ENCODE peak calls at places on chromosomes 16 and 17, in four cellular contexts. T, E, P and Y are unnamed samples.

GRCh38 chr17:1803280-1803679 is 26.4 kb downstream of the SMYD4 start:
- DNase-seq in T (no peak), E (no peak), P (no peak), Y (no peak)

GRCh38 chr17:37608369-37609169 is 649 bp downstream of the SYNRG start:
- DNase-seq in T (peak), E (peak), P (no peak), Y (no peak)

GRCh38 chr16:11666108-11667055 is 1.9 kb upstream of the SNN start:
- DNase-seq in E (no peak), P (no peak), T (no peak), Y (no peak)

GRCh38 chr17:13244511-13244910 is 226.7 kb upstream of the ELAC2 start:
- DNase-seq in E (no peak), P (no peak), T (no peak), Y (no peak)

GRCh38 chr17:27995554-27995953 is 46.9 kb upstream of the NLK start:
- DNase-seq in T (no peak), E (no peak), P (no peak), Y (no peak)

GRCh38 chr17:12566281-12567002 is 99.2 kb upstream of the MYOCD start:
- DNase-seq in E (no peak), T (peak), P (no peak), Y (no peak)

GRCh38 chr17:36641877-36642845 is 40.8 kb downstream of the MRM1 start:
- DNase-seq in P (no peak), E (no peak), T (peak), Y (no peak)

GRCh38 chr17:66317629-66318028 is 15.2 kb downstream of the PRKCA start:
- DNase-seq in E (no peak), T (no peak), P (no peak), Y (no peak)

GRCh38 chr16:84479716-84480450 is 24.6 kb downstream of the MEAK7 start:
- DNase-seq in T (peak), E (no peak), P (no peak), Y (no peak)

GRCh38 chr16:85570735-85571562 is 42.2 kb upstream of the GSE1 start:
- DNase-seq in T (no peak), P (peak), E (no peak), Y (peak)

GRCh38 chr16:85613609-85614337 is 651 bp downstream of the GSE1 start:
- DNase-seq in E (peak), P (peak), T (peak), Y (no peak)

GRCh38 chr16:54077412-54077821 is 209.2 kb downstream of the IRX3 start:
- DNase-seq in P (no peak), T (no peak), E (no peak), Y (no peak)

GRCh38 chr17:7610641-7611040 is 4.1 kb downstream of the FXR2 start:
- DNase-seq in E (no peak), T (no peak), P (no peak), Y (no peak)

GRCh38 chr17:13074026-13074425 is 56.2 kb upstream of the ELAC2 start:
- DNase-seq in T (no peak), P (no peak), E (no peak), Y (no peak)

GRCh38 chr16:67252806-67253497 is 4.2 kb downstream of the SLC9A5 start:
- DNase-seq in E (no peak), P (no peak), T (no peak), Y (no peak)

GRCh38 chr17:67779098-67779672 is 46.1 kb upstream of the BPTF start:
- DNase-seq in T (peak), E (peak), P (peak), Y (no peak)

GRCh38 chr17:50102164-50102991 is 7.2 kb downstream of the PDK2 start:
- DNase-seq in P (no peak), E (peak), T (no peak), Y (no peak)

GRCh38 chr17:35931794-35932419 is 1.3 kb upstream of the RDM1 start:
- DNase-seq in T (no peak), P (no peak), E (no peak), Y (no peak)

DNA sequence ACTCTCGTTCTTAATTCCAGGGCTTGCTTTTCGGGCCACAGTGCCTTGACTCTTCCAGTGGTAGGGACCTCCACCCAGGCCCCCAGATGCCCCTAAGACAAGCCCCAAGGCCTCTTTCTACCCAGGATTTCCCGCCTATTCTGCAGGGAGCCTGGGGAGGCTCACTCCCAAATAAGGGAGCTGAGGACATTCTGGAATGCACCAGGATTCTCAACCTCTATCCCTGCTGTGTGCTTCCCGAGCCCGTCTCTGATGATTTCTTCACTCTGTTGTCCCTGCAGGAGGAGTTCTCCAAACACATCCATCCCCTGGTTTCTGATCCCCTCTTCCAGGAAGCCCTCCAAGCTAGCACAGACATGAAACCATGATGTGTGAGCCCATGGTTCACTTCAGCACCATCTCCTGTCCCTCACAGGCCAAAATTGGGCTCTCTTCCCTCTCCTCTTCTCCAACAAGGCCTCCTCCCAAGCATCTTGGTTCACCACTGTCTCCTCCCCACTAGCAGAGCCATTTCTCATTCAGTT is 255.9 kb downstream of the KATNIP start:
- DNase-seq in P (no peak), E (no peak), T (no peak), Y (no peak)
- TF ChIP-seq CBFB in P (no peak), E (no peak), T (no peak), Y (no peak)

DNA sequence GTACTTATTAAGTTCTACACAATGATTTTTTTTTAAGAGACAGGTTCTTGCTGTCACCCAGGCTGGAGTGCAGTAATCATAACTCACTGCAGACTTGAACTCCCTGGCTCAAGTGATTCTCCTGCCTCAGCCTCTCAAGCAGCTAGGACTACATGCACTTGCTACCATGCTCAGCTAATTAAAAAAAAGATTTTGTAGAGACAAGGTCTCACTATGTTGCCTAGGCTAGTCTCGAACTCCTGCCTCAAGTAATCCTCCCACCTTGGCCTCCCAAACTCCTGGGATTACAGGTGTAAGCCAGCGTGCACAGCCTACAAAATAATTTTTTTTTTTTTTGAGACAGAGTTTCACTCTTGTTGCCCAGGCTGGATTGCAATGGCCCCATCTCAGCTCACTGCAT is 22.2 kb downstream of the USP32 start:
- DNase-seq in P (no peak), E (no peak), T (no peak), Y (no peak)
- TF ChIP-seq CBFB in P (no peak), E (no peak), T (no peak), Y (no peak)

GRCh38 chr17:77885678-77886386 is 72.7 kb upstream of the TNRC6C start:
- DNase-seq in P (no peak), E (no peak), T (no peak), Y (no peak)

GRCh38 chr17:77886387-77886728 is 72.1 kb upstream of the TNRC6C start:
- DNase-seq in T (no peak), P (peak), E (no peak), Y (no peak)

GRCh38 chr17:77884019-77884418 is 74.5 kb upstream of the TNRC6C start:
- DNase-seq in E (no peak), P (no peak), T (peak), Y (no peak)

GRCh38 chr17:77883213-77883650 is 75.3 kb upstream of the TNRC6C start:
- DNase-seq in P (no peak), T (no peak), E (no peak), Y (no peak)

GRCh38 chr17:77884967-77885641 is 73.4 kb upstream of the TNRC6C start:
- DNase-seq in P (no peak), E (no peak), T (no peak), Y (no peak)
- TF ChIP-seq CBFB in P (no peak), E (no peak), T (no peak), Y (no peak)

GRCh38 chr16:1877804-1878203 is 5.8 kb upstream of the MEIOB start:
- DNase-seq in P (no peak), T (no peak), E (no peak), Y (no peak)
- TF ChIP-seq CBFB in P (no peak), T (no peak), E (no peak), Y (no peak)

GRCh38 chr17:29954405-29954804 is 13.0 kb downstream of the EFCAB5 start:
- DNase-seq in E (no peak), P (no peak), T (no peak), Y (no peak)

GRCh38 chr17:29945281-29945680 is 3.8 kb downstream of the EFCAB5 start:
- DNase-seq in E (no peak), P (no peak), T (no peak), Y (no peak)

GRCh38 chr17:29948460-29949185 is 7.2 kb downstream of the EFCAB5 start:
- DNase-seq in P (no peak), T (no peak), E (no peak), Y (no peak)

DNA sequence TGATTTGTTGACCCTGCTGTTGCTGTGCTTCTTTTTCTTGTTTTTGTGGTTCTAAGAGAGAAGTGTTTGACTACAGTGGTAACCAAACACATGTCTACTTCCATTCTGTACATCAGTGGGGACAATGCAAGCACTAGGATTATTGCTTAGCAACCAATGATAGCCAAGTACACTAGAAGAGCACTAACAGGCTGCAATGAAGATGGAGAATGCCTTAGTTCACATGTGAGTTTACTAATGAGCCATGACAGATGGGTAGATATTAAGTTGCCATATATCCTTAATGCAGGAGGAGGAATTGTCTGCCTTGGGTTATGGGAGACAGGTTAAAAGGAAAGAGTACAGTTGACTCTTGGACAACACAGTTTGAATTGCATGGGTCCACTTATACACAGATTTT is 8.3 kb downstream of the EFCAB5 start:
- DNase-seq in T (no peak), P (no peak), E (no peak), Y (no peak)
- TF ChIP-seq CBFB in T (no peak), P (no peak), E (no peak), Y (no peak)

DNA sequence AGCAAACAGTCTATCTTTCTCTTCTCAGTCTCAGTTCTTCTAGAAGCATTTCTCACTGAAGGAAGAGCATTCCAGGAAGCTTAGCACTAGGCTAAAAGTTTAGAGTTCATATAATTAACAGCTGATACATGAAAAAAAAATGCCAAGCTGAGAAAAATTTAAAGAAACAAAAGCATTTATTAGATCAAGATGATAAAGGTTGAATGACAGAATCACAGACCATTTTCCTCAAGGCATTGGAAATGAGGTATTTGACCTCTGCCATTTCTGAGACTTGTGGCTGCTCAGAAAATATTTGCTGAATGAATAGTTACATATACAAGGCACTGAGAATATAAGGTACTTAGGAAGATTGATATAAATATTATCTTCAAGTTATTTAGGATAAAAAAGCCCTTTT is 901.6 kb upstream of the GOT2 start:
- DNase-seq in T (no peak), P (no peak), E (no peak), Y (no peak)
- TF ChIP-seq CBFB in T (no peak), P (no peak), E (no peak), Y (no peak)

DNA sequence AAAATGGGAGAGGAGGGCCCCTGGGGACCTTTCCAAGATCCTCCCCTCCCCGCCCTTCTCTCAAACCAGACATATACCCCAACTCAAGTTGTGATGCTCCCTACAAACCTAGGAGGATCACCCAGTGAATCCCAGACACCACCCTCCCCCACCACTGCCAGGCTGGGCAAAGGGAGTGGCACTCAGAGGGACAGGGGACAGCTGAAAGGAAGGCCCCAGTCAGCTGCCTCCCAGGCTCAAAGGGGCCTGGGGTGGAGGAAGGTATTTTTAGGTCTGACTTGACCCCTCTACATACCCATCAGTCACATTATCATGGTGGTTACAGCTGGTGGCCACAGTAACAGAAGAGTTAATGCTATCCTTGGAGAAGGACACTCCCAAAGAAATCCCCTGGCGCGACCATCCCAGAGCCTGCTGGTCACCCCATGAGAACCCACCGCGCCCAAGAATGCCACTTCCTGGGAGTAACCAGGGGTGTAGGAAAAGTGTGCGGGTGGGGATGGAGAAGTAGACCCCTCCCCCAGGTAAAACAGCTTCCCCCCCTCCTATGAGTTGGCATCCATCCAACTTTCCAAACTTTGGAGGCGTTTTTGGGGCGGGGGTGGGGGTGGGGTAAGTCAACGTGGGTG is 1.2 kb downstream of the CACNB1 start:
- DNase-seq in P (no peak), E (no peak), T (no peak), Y (no peak)
- TF ChIP-seq CBFB in P (no peak), E (no peak), T (no peak), Y (no peak)

GRCh38 chr16:31430380-31431052 is 2.4 kb upstream of the COX6A2 start:
- DNase-seq in T (no peak), E (no peak), P (no peak), Y (no peak)
- TF ChIP-seq CBFB in T (no peak), E (no peak), P (no peak), Y (no peak)

GRCh38 chr17:76091526-76092285 is 11.9 kb downstream of the EXOC7 start:
- DNase-seq in T (no peak), P (no peak), E (no peak), Y (no peak)
- TF ChIP-seq CBFB in T (no peak), P (no peak), E (no peak), Y (no peak)